ENCODE peak calls at places on chromosomes 3 and 15, in six cellular contexts. One of them, this sample, is unnamed.

GRCh38 chr15:68210821-68211655 is 5.9 kb upstream of the CALML4 start:
- DNase-seq in GM12892: peak; percentile 72
- DNase-seq in K562: peak; percentile 67
- DNase-seq in GM12878: no peak
- DNase-seq in HepG2: no peak
- DNase-seq in SK-N-SH: peak; percentile 94
- DNase-seq in this sample: no peak

GRCh38 chr3:713225-713624 is 379.6 kb upstream of the CNTN6 start:
- DNase-seq in HepG2: no peak
- DNase-seq in GM12892: no peak
- DNase-seq in SK-N-SH: no peak
- DNase-seq in K562: no peak
- DNase-seq in GM12878: no peak
- DNase-seq in this sample: no peak

GRCh38 chr15:58396181-58396580 is 35.6 kb upstream of the LIPC start:
- DNase-seq in K562: no peak
- DNase-seq in HepG2: no peak
- DNase-seq in GM12892: no peak
- DNase-seq in GM12878: no peak
- DNase-seq in SK-N-SH: no peak
- DNase-seq in this sample: no peak

GRCh38 chr3:171234298-171235020 is 207.9 kb upstream of the SLC2A2 start:
- DNase-seq in GM12878: no peak
- DNase-seq in SK-N-SH: no peak
- DNase-seq in K562: no peak
- DNase-seq in HepG2: no peak
- DNase-seq in GM12892: no peak
- DNase-seq in this sample: no peak

GRCh38 chr3:186456636-186457265 is 87.4 kb downstream of the CRYGS start:
- DNase-seq in K562: no peak
- DNase-seq in HepG2: no peak
- DNase-seq in GM12878: no peak
- DNase-seq in GM12892: no peak
- DNase-seq in SK-N-SH: no peak
- DNase-seq in this sample: no peak

GRCh38 chr15:25707656-25708365 is 155.3 kb downstream of the ATP10A start:
- DNase-seq in K562: no peak
- DNase-seq in SK-N-SH: no peak
- DNase-seq in HepG2: no peak
- DNase-seq in GM12892: no peak
- DNase-seq in GM12878: no peak
- DNase-seq in this sample: no peak

GRCh38 chr3:175329373-175329772 is 470.2 kb downstream of the NAALADL2 start:
- DNase-seq in GM12892: no peak
- DNase-seq in HepG2: no peak
- DNase-seq in SK-N-SH: no peak
- DNase-seq in K562: no peak
- DNase-seq in GM12878: no peak
- DNase-seq in this sample: no peak

GRCh38 chr15:88465633-88466219 is 1.5 kb downstream of the MRPL46 start:
- DNase-seq in GM12878: no peak
- DNase-seq in SK-N-SH: no peak
- DNase-seq in HepG2: peak; percentile 93
- DNase-seq in GM12892: no peak
- DNase-seq in K562: peak; percentile 27
- DNase-seq in this sample: no peak

GRCh38 chr3:56822501-56822900 is 20.8 kb upstream of the ARHGEF3 start:
- DNase-seq in GM12878: no peak
- DNase-seq in HepG2: no peak
- DNase-seq in GM12892: no peak
- DNase-seq in SK-N-SH: no peak
- DNase-seq in K562: no peak
- DNase-seq in this sample: no peak

GRCh38 chr3:161946443-161946960 is 449.9 kb downstream of the OTOL1 start:
- DNase-seq in K562: no peak
- DNase-seq in GM12892: no peak
- DNase-seq in HepG2: no peak
- DNase-seq in GM12878: no peak
- DNase-seq in SK-N-SH: no peak
- DNase-seq in this sample: no peak

DNA sequence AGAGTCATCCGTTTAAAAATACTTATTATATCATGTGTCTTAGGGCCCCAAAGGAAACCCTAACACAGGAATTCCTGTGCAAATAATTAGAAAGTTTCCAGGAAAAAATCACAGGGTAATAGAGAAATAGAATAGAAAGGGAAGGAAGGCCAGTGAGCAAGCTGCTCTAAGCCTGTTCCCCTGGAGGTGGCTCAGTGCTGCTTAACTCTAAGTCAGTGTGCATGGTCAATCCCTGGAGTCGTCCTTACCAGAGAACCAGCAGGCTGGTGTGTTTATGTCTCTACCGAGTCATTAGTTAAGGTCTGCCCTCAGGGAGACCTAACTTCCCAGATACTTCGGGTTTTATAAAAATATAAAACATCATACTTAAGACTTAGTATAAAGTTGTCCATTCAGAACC is 21.0 kb upstream of the MCF2L2 start:
- DNase-seq in SK-N-SH: peak; percentile 28
- DNase-seq in HepG2: peak; percentile 10
- DNase-seq in GM12878: no peak
- DNase-seq in GM12892: no peak
- DNase-seq in K562: peak; percentile 23
- DNase-seq in this sample: no peak
- TF ChIP-seq TAF1 in SK-N-SH: no peak
- TF ChIP-seq TAF1 in HepG2: no peak
- TF ChIP-seq TAF1 in GM12878: no peak
- TF ChIP-seq TAF1 in GM12892: no peak
- TF ChIP-seq TAF1 in K562: no peak
- TF ChIP-seq TAF1 in this sample: no peak

GRCh38 chr15:80608688-80609087 is 86.4 kb upstream of the ABHD17C start:
- DNase-seq in K562: no peak
- DNase-seq in SK-N-SH: no peak
- DNase-seq in HepG2: no peak
- DNase-seq in GM12878: no peak
- DNase-seq in GM12892: no peak
- DNase-seq in this sample: no peak

GRCh38 chr15:80607288-80607980 is 87.7 kb upstream of the ABHD17C start:
- DNase-seq in GM12878: no peak
- DNase-seq in HepG2: no peak
- DNase-seq in K562: no peak
- DNase-seq in SK-N-SH: no peak
- DNase-seq in GM12892: no peak
- DNase-seq in this sample: no peak

GRCh38 chr15:80609111-80609510 is 86.0 kb upstream of the ABHD17C start:
- DNase-seq in GM12892: no peak
- DNase-seq in HepG2: no peak
- DNase-seq in K562: no peak
- DNase-seq in SK-N-SH: no peak
- DNase-seq in GM12878: no peak
- DNase-seq in this sample: no peak

GRCh38 chr15:80611543-80612080 is 83.5 kb upstream of the ABHD17C start:
- DNase-seq in K562: no peak
- DNase-seq in SK-N-SH: no peak
- DNase-seq in GM12892: no peak
- DNase-seq in HepG2: no peak
- DNase-seq in GM12878: no peak
- DNase-seq in this sample: no peak

DNA sequence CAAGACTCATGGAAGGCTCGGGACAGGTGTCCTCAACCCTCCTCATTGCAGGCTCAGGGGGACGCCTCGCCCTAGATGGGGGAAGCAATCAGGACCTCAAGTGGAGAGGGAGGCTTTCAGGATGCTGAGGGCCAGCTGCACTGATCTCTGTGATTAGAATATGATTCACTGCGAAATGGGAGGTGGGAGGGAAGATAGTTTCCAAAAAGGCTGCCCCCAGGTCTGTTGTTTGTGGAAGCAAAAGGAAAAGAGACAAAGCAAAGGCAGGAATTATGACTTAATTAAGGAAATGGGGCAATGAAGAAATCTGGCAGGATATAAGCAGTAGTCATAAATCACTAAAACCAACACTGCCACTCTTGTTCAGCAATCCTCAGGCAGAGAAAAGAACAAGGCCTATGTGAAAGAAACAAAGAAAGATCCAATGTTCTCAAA is 85.6 kb upstream of the ABHD17C start:
- DNase-seq in HepG2: no peak
- DNase-seq in SK-N-SH: no peak
- DNase-seq in GM12878: no peak
- DNase-seq in GM12892: no peak
- DNase-seq in K562: no peak
- DNase-seq in this sample: no peak
- TF ChIP-seq TAF1 in HepG2: no peak
- TF ChIP-seq TAF1 in SK-N-SH: no peak
- TF ChIP-seq TAF1 in GM12878: no peak
- TF ChIP-seq TAF1 in GM12892: no peak
- TF ChIP-seq TAF1 in K562: no peak
- TF ChIP-seq TAF1 in this sample: no peak

GRCh38 chr3:73550011-73550410 is 74.7 kb downstream of the PDZRN3 start:
- DNase-seq in GM12878: no peak
- DNase-seq in HepG2: no peak
- DNase-seq in SK-N-SH: no peak
- DNase-seq in GM12892: no peak
- DNase-seq in K562: no peak
- DNase-seq in this sample: no peak

GRCh38 chr3:73546961-73547360 is 77.8 kb downstream of the PDZRN3 start:
- DNase-seq in SK-N-SH: no peak
- DNase-seq in GM12892: no peak
- DNase-seq in GM12878: no peak
- DNase-seq in K562: no peak
- DNase-seq in HepG2: no peak
- DNase-seq in this sample: no peak

GRCh38 chr3:73552700-73553099 is 72.0 kb downstream of the PDZRN3 start:
- DNase-seq in K562: no peak
- DNase-seq in GM12878: no peak
- DNase-seq in GM12892: no peak
- DNase-seq in HepG2: no peak
- DNase-seq in SK-N-SH: no peak
- DNase-seq in this sample: no peak

GRCh38 chr3:73547427-73548036 is 77.2 kb downstream of the PDZRN3 start:
- DNase-seq in GM12878: no peak
- DNase-seq in K562: no peak
- DNase-seq in SK-N-SH: no peak
- DNase-seq in GM12892: no peak
- DNase-seq in HepG2: no peak
- DNase-seq in this sample: no peak

DNA sequence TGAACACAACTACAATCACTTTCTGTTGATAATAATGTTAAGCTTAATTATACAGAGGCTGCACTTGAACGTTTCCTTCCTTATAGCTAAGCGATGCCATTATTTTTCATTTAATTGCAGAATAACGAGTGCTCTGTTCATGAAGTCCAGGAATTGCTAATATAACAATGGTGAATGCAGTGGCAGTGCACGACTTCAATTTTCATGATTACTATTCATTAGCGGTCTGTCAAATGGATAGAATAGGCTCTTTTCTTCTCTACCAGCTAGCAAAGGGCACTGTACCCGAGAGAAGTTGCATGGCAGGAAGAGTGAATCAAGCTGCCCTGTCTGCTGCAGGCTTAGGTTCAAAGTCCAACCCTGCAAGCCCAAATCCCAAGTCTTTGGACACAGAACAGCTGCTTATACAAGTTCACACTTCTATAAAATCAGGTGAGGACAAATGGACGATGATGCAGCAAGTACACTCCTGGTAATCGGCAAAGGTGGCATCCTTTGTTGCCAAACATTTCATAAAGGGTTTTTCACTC is 75.6 kb downstream of the PDZRN3 start:
- DNase-seq in K562: no peak
- DNase-seq in SK-N-SH: no peak
- DNase-seq in GM12878: no peak
- DNase-seq in GM12892: no peak
- DNase-seq in HepG2: no peak
- DNase-seq in this sample: no peak
- TF ChIP-seq TAF1 in K562: no peak
- TF ChIP-seq TAF1 in SK-N-SH: no peak
- TF ChIP-seq TAF1 in GM12878: no peak
- TF ChIP-seq TAF1 in GM12892: no peak
- TF ChIP-seq TAF1 in HepG2: no peak
- TF ChIP-seq TAF1 in this sample: no peak

GRCh38 chr3:108106031-108106430 is 15.2 kb upstream of the CD47 start:
- DNase-seq in HepG2: no peak
- DNase-seq in K562: no peak
- DNase-seq in GM12878: no peak
- DNase-seq in SK-N-SH: no peak
- DNase-seq in GM12892: no peak
- DNase-seq in this sample: no peak
- TF ChIP-seq TAF1 in HepG2: no peak
- TF ChIP-seq TAF1 in K562: no peak
- TF ChIP-seq TAF1 in GM12878: no peak
- TF ChIP-seq TAF1 in SK-N-SH: no peak
- TF ChIP-seq TAF1 in GM12892: no peak
- TF ChIP-seq TAF1 in this sample: no peak

GRCh38 chr15:48939686-48940085 is 24.0 kb downstream of the SHC4 start:
- DNase-seq in HepG2: no peak
- DNase-seq in GM12892: no peak
- DNase-seq in K562: no peak
- DNase-seq in GM12878: no peak
- DNase-seq in SK-N-SH: no peak
- DNase-seq in this sample: no peak
- TF ChIP-seq TAF1 in HepG2: no peak
- TF ChIP-seq TAF1 in GM12892: no peak
- TF ChIP-seq TAF1 in K562: no peak
- TF ChIP-seq TAF1 in GM12878: no peak
- TF ChIP-seq TAF1 in SK-N-SH: no peak
- TF ChIP-seq TAF1 in this sample: no peak

DNA sequence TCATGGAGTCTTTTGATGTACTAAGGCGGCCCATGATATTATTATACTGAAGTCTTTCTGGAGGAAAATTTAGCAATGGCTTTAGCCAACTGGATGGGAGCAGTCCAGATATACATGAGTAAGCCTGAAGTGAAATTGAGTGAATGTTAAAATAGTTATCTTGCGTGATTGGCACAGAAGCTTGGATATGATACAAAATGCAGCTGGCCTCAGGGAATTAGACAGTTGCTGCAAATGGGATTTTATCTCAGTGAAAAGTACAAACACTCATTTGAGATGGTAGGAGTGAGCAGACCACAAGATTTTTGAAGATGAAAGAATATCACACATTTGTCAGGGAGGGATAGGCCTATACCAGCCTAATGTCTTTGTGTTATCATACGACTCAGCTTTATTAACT is 8.9 kb downstream of the LMOD3 start:
- DNase-seq in SK-N-SH: peak; percentile 14
- DNase-seq in GM12878: no peak
- DNase-seq in GM12892: no peak
- DNase-seq in HepG2: no peak
- DNase-seq in K562: no peak
- DNase-seq in this sample: no peak
- TF ChIP-seq TAF1 in SK-N-SH: no peak
- TF ChIP-seq TAF1 in GM12878: no peak
- TF ChIP-seq TAF1 in GM12892: no peak
- TF ChIP-seq TAF1 in HepG2: no peak
- TF ChIP-seq TAF1 in K562: no peak
- TF ChIP-seq TAF1 in this sample: no peak

DNA sequence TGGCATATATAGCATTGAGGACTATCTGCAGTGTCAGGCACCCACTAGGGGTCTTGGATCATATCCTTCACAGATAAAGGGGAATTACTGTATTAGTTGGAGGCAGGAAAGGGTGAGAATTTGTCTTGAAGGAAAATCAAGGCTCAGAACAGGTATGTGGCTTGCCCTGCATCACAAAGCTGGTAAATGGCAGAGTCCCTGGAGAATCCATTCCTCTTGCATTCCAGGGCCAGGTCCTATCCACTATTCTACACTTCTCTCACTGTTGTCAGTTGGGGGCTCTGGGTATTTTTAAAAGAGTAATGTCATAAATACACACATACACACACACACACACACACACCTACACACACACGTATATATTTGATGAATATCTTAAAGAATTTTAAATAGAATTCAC is 19.8 kb upstream of the FGF12 start:
- DNase-seq in K562: no peak
- DNase-seq in SK-N-SH: no peak
- DNase-seq in HepG2: no peak
- DNase-seq in GM12878: no peak
- DNase-seq in GM12892: no peak
- DNase-seq in this sample: no peak
- TF ChIP-seq TAF1 in K562: no peak
- TF ChIP-seq TAF1 in SK-N-SH: no peak
- TF ChIP-seq TAF1 in HepG2: no peak
- TF ChIP-seq TAF1 in GM12878: no peak
- TF ChIP-seq TAF1 in GM12892: no peak
- TF ChIP-seq TAF1 in this sample: no peak